ENCODE peak calls at places on chromosomes 2 and 18, in eight cellular contexts. D is AG04450; X is naive thymus-derived CD4-positive, alpha-beta T cell; E is SK-N-SH; S is esophagus squamous epithelium; F is CD4-positive, alpha-beta T cell; N is CD4-positive, alpha-beta memory T cell; K is A549. W is an unnamed sample. For H3K9me3, the result is how much of the 10 kb centered on the place peaks cover.

GRCh38 chr18:55541571-55541970 is 46.4 kb downstream of the TCF4 start:
- DNase-seq in D (no peak), X (no peak), E (no peak), S (no peak), F (no peak), N (no peak), K (no peak), W (no peak)

GRCh38 chr2:23746141-23746863 is 180.6 kb downstream of the ATAD2B start:
- DNase-seq in D (no peak), X (no peak), E (no peak), S (no peak), F (no peak), N (no peak), K (no peak), W (no peak)

GRCh38 chr18:49016648-49017539 is 66.1 kb upstream of the SMAD7 start:
- DNase-seq in D (peak), X (no peak), E (peak), S (no peak), F (no peak), N (no peak), K (peak), W (no peak)

GRCh38 chr2:9639740-9640337 is 9.0 kb upstream of the YWHAQ start:
- DNase-seq in D (no peak), X (no peak), E (no peak), S (no peak), F (no peak), N (no peak), K (no peak), W (no peak)

GRCh38 chr2:235170536-235171510 is 219.0 kb downstream of the SH3BP4 start:
- DNase-seq in D (peak), X (no peak), E (peak), S (no peak), F (no peak), N (no peak), K (peak), W (no peak)

GRCh38 chr2:73716518-73717250 is 20.5 kb downstream of the TPRKB start:
- DNase-seq in D (peak), X (no peak), E (no peak), S (no peak), F (no peak), N (no peak), K (no peak), W (no peak)

GRCh38 chr2:200319587-200320337 is 13.3 kb downstream of the SPATS2L start:
- DNase-seq in D (no peak), X (no peak), E (no peak), S (no peak), F (no peak), N (no peak), K (peak), W (no peak)

GRCh38 chr18:9743200-9744016 is 35.3 kb downstream of the RAB31 start:
- DNase-seq in D (peak), X (no peak), E (no peak), S (no peak), F (no peak), N (no peak), K (peak), W (no peak)

GRCh38 chr2:240930096-240930630 is 24.0 kb downstream of the CROCC2 start:
- DNase-seq in D (no peak), X (no peak), E (peak), S (no peak), F (no peak), N (no peak), K (no peak), W (peak)

GRCh38 chr18:23071285-23071684 is 64.0 kb upstream of the CABLES1 start:
- DNase-seq in D (no peak), X (peak), E (no peak), S (peak), F (peak), N (peak), K (no peak), W (peak)

GRCh38 chr2:39216495-39217191 is 27.1 kb downstream of the CDKL4 start:
- DNase-seq in D (no peak), X (peak), E (no peak), S (no peak), F (peak), N (peak), K (no peak), W (peak)

GRCh38 chr2:203533696-203534471 is 1.2 kb downstream of the RAPH1 start:
- DNase-seq in D (peak), X (no peak), E (peak), S (no peak), F (no peak), N (peak), K (peak), W (no peak)

GRCh38 chr2:119174216-119174992 is 15.9 kb upstream of the C1QL2 start:
- DNase-seq in D (no peak), X (peak), E (peak), S (no peak), F (peak), N (no peak), K (peak), W (peak)

GRCh38 chr2:99275882-99276281 is 20.4 kb upstream of the LYG2 start:
- DNase-seq in D (no peak), X (no peak), E (no peak), S (no peak), F (no peak), N (no peak), K (no peak), W (no peak)

GRCh38 chr2:28350196-28350595 is 42.5 kb upstream of the FOSL2 start:
- DNase-seq in D (no peak), X (no peak), E (no peak), S (no peak), F (no peak), N (no peak), K (no peak), W (no peak)

GRCh38 chr2:26274058-26274613 is 29.4 kb downstream of the HADHB start:
- DNase-seq in D (peak), X (no peak), E (no peak), S (no peak), F (no peak), N (no peak), K (no peak), W (no peak)

GRCh38 chr2:217851191-217852020 is 151.4 kb downstream of the TNS1 start:
- DNase-seq in D (no peak), X (no peak), E (peak), S (no peak), F (no peak), N (no peak), K (no peak), W (no peak)

GRCh38 chr18:3283253-3283863 is 21.4 kb downstream of the MYL12B start:
- DNase-seq in D (no peak), X (no peak), E (no peak), S (no peak), F (no peak), N (no peak), K (no peak), W (no peak)

GRCh38 chr2:20661028-20661980 is 5.6 kb upstream of the GDF7 start:
- DNase-seq in D (peak), X (peak), E (peak), S (no peak), F (peak), N (no peak), K (peak), W (no peak)

GRCh38 chr2:53877112-53877511 is 17.3 kb upstream of the GPR75 start:
- DNase-seq in D (no peak), X (no peak), E (no peak), S (no peak), F (no peak), N (no peak), K (no peak), W (no peak)

GRCh38 chr2:8441986-8442385 is 239.9 kb upstream of the ID2 start:
- DNase-seq in D (no peak), X (no peak), E (no peak), S (no peak), F (no peak), N (no peak), K (no peak), W (no peak)

GRCh38 chr2:235618039-235618438 is 124.2 kb downstream of the AGAP1 start:
- DNase-seq in D (peak), X (no peak), E (no peak), S (no peak), F (no peak), N (no peak), K (no peak), W (no peak)

GRCh38 chr18:708096-708495 is 4.3 kb downstream of the ENOSF1 start:
- DNase-seq in D (no peak), X (no peak), E (no peak), S (no peak), F (no peak), N (no peak), K (no peak), W (no peak)

GRCh38 chr18:52499646-52500045 is 159.6 kb downstream of the DCC start:
- DNase-seq in D (no peak), X (no peak), E (no peak), S (no peak), F (no peak), N (no peak), K (peak), W (no peak)

GRCh38 chr2:178190938-178191910 is 3.1 kb upstream of the OSBPL6 start:
- DNase-seq in D (no peak), X (peak), E (no peak), S (no peak), F (no peak), N (no peak), K (no peak), W (no peak)

GRCh38 chr2:240774856-240775255 is 45.2 kb downstream of the KIF1A start:
- DNase-seq in D (no peak), X (no peak), E (no peak), S (no peak), F (no peak), N (no peak), K (no peak), W (no peak)

GRCh38 chr18:24992491-24992890 is 359.5 kb downstream of the ZNF521 start:
- DNase-seq in D (no peak), X (no peak), E (no peak), S (no peak), F (no peak), N (no peak), K (no peak), W (no peak)

GRCh38 chr2:62466501-62466854 is 39.5 kb downstream of the TMEM17 start:
- DNase-seq in D (no peak), X (no peak), E (no peak), S (no peak), F (no peak), N (no peak), K (no peak), W (no peak)

GRCh38 chr18:3794537-3795348 is 344.8 kb downstream of the TGIF1 start:
- DNase-seq in D (peak), X (no peak), E (no peak), S (no peak), F (no peak), N (no peak), K (no peak), W (no peak)

GRCh38 chr2:55056024-55056521 is 5.8 kb upstream of the RTN4 start:
- DNase-seq in D (no peak), X (no peak), E (no peak), S (no peak), F (no peak), N (no peak), K (peak), W (no peak)

GRCh38 chr2:136010126-136010525 is 24.7 kb upstream of the DARS1 start:
- DNase-seq in D (peak), X (no peak), E (no peak), S (no peak), F (no peak), N (no peak), K (no peak), W (no peak)

GRCh38 chr18:32488078-32488477 is 17.4 kb upstream of the GAREM1 start:
- DNase-seq in D (no peak), X (no peak), E (no peak), S (no peak), F (no peak), N (no peak), K (no peak), W (no peak)

GRCh38 chr2:100293341-100294161 is 28.8 kb downstream of the LONRF2 start:
- DNase-seq in D (no peak), X (no peak), E (no peak), S (no peak), F (no peak), N (no peak), K (no peak), W (no peak)

GRCh38 chr18:47166235-47166634 is 9.9 kb downstream of the IER3IP1 start:
- DNase-seq in D (no peak), X (no peak), E (no peak), S (no peak), F (no peak), N (no peak), K (no peak), W (no peak)

GRCh38 chr2:205025580-205026240 is 480.4 kb downstream of the PARD3B start:
- DNase-seq in D (no peak), X (no peak), E (no peak), S (no peak), F (no peak), N (no peak), K (no peak), W (no peak)

GRCh38 chr2:16199882-16200590 is 259.7 kb downstream of the MYCN start:
- DNase-seq in D (no peak), X (no peak), E (no peak), S (no peak), F (no peak), N (no peak), K (no peak), W (no peak)
- H3K9me3 ChIP-seq in D (half or more), X (under half), E (under half), S (under half), F (under half), N (under half), K (under half), W (under half)

DNA sequence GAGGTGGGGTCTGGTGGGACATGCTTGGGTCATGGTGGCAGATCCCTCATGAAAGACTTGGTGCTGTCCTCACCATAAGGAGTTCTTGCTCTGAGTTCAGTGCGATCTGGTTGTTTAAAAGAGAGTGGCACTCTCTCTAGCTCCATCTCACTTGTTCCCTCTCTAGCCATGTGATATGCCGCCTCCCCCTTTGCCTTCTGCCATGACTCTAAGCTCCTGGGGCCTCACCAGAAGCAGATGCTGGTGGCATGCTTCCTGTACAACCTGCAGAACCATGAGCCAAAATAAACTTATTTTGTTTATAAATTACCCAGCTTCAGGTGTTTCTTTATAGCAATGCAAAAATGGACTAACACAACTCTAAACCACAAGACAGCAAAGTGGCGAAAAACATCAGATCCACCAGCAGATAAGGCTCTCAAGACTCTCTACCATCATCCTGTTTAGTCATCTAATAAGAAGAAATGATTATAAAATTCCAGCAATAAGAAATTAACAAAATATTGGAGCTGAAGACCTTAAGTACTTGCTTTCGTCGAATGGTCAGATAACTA is 75.5 kb downstream of the OLA1 start:
- DNase-seq in D (no peak), X (no peak), E (no peak), S (no peak), F (no peak), N (no peak), K (no peak), W (no peak)
- H3K9me3 ChIP-seq in D (under half), X (under half), E (under half), S (under half), F (under half), N (under half), K (half or more), W (under half)

DNA sequence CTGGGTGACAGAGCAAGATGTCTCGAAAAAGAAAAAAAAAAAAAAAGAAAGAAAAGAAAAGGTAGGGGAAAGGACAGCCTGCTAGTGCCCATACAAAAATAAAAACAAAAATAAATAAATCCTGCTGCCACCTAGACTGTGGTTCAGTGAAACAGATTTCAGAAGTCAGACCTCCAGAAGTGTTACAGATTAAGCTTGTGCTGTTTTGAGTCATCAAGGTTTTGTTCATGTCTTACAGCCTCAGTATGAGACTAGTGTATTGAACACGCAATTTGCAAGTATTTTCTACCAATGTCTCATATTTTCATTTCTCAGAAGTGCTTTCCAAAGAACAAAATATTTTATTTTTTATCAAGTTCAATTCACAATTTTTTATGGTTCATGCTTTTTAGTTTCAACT is 720.4 kb upstream of the GYPC start:
- DNase-seq in D (no peak), X (no peak), E (no peak), S (no peak), F (no peak), N (no peak), K (no peak), W (no peak)
- H3K9me3 ChIP-seq in D (under half), X (under half), E (under half), S (under half), F (under half), N (under half), K (under half), W (under half)

GRCh38 chr2:83744830-83745229 is 714.2 kb downstream of the SUCLG1 start:
- DNase-seq in D (no peak), X (no peak), E (no peak), S (no peak), F (no peak), N (no peak), K (no peak), W (no peak)
- H3K9me3 ChIP-seq in D (under half), X (under half), E (under half), S (under half), F (under half), N (under half), K (under half), W (under half)

GRCh38 chr2:150272404-150272803 is 215.1 kb downstream of the RND3 start:
- DNase-seq in D (no peak), X (no peak), E (no peak), S (no peak), F (no peak), N (no peak), K (no peak), W (no peak)

GRCh38 chr2:150279673-150280072 is 207.8 kb downstream of the RND3 start:
- DNase-seq in D (no peak), X (no peak), E (no peak), S (no peak), F (no peak), N (no peak), K (no peak), W (no peak)

GRCh38 chr2:150274108-150274507 is 213.4 kb downstream of the RND3 start:
- DNase-seq in D (no peak), X (no peak), E (no peak), S (no peak), F (no peak), N (no peak), K (no peak), W (no peak)

GRCh38 chr2:150280255-150280654 is 207.2 kb downstream of the RND3 start:
- DNase-seq in D (peak), X (no peak), E (no peak), S (no peak), F (no peak), N (no peak), K (no peak), W (no peak)

DNA sequence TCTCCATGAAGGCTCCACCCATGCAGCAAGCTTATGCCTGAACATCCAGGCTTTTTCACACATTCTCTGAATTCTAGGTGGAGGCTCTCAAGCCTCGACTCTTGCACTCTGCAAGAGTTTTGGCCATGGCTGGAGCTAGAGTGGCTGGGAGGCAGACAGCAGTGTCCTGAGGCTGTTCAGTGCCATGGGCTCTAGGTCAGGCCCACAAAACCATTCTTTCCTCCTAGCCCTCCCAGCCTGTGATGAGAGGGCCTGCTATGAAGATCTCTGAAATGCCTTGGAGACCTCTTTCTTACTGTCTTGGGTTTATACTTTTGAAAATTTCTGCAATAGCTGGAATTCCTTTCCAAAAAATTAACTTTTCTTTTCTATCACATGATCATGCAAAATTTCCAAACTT is 210.7 kb downstream of the RND3 start:
- DNase-seq in D (no peak), X (no peak), E (no peak), S (no peak), F (no peak), N (no peak), K (no peak), W (no peak)
- H3K9me3 ChIP-seq in D (under half), X (under half), E (under half), S (under half), F (under half), N (under half), K (under half), W (under half)

GRCh38 chr2:11976090-11976489 is 229.7 kb downstream of the LPIN1 start:
- DNase-seq in D (no peak), X (no peak), E (no peak), S (no peak), F (no peak), N (no peak), K (no peak), W (no peak)
- H3K9me3 ChIP-seq in D (under half), X (under half), E (under half), S (under half), F (under half), N (under half), K (under half), W (under half)

DNA sequence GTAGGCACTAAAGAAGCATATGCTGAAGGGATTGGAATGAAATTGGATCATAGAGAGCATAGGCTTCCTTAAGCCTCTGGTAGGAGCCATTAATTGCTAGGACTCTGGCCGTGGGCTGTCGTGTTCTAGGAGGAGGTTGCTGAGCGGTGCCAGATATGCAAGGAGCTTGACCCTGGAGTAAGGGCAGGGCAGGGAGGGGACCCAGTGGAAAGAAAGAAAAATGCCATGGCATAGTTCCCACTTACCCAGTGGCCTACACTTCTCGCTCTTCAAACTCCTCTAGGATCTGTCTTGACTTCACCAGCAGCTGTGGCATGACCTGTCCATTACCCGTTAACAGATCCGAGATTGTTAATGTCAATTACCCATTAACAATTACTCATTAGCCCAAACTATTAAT is 53.1 kb downstream of the NEURL3 start:
- DNase-seq in D (no peak), X (no peak), E (no peak), S (no peak), F (no peak), N (no peak), K (no peak), W (no peak)
- H3K9me3 ChIP-seq in D (under half), X (under half), E (under half), S (under half), F (under half), N (under half), K (under half), W (under half)